ENCODE peak calls at places on chromosomes 3 and 15, in seven cellular contexts. C is non-pigmented ciliary epithelial cell; Z is neural crest cell; Y is activated naive CD4-positive, alpha-beta T cell; M is astrocyte; D is cardiac muscle cell; X is heart left ventricle. B is an unnamed sample.

GRCh38 chr15:68666120-68666811 is 87.5 kb downstream of the CORO2B start:
- DNase-seq in Z (no peak), X (no peak), M (no peak), D (peak; percentile 14), C (no peak), Y (no peak), B (no peak)

GRCh38 chr3:170040283-170040907 is 2.6 kb downstream of the GPR160 start:
- DNase-seq in M (no peak), C (no peak), Z (no peak), D (no peak), Y (no peak), X (no peak), B (peak; percentile 10)

GRCh38 chr3:29695201-29695904 is 414.5 kb downstream of the RBMS3 start:
- DNase-seq in Z (no peak), X (no peak), Y (no peak), D (no peak), M (peak; percentile 73), C (peak; percentile 57), B (no peak)

GRCh38 chr3:194285024-194285858 is 65.9 kb downstream of the CPN2 start:
- DNase-seq in M (peak; percentile 83), Z (no peak), C (no peak), D (no peak), X (no peak), Y (no peak), B (no peak)

GRCh38 chr15:66862878-66863335 is 160.9 kb downstream of the SMAD6 start:
- DNase-seq in M (peak; percentile 67), D (peak; percentile 80), X (peak; percentile 79), Y (peak; percentile 64), Z (peak; percentile 92), C (no peak), B (peak; percentile 50)

GRCh38 chr3:9498781-9499180 is 54.8 kb downstream of the LHFPL4 start:
- DNase-seq in C (no peak), M (no peak), D (no peak), Z (no peak), Y (no peak), X (no peak), B (no peak)

GRCh38 chr3:94020293-94020692 is 8.1 kb downstream of the STX19 start:
- DNase-seq in D (no peak), X (no peak), Y (no peak), M (no peak), C (no peak), Z (no peak), B (no peak)

GRCh38 chr15:70447927-70448698 is 315.2 kb downstream of the UACA start:
- DNase-seq in X (peak; percentile 29), C (no peak), D (peak; percentile 28), Y (peak; percentile 47), M (peak; percentile 8), Z (no peak), B (peak; percentile 9)

GRCh38 chr3:162142511-162142910 is 645.9 kb downstream of the OTOL1 start:
- DNase-seq in D (no peak), Z (no peak), X (no peak), C (peak; percentile 64), Y (no peak), M (peak; percentile 68), B (no peak)

GRCh38 chr3:47612178-47612577 is 33.5 kb upstream of the CSPG5 start:
- DNase-seq in Y (no peak), C (peak; percentile 72), D (no peak), Z (no peak), X (no peak), M (peak; percentile 94), B (no peak)

GRCh38 chr3:164186095-164186494 is 892.2 kb downstream of the SI start:
- DNase-seq in D (no peak), Z (no peak), X (no peak), Y (no peak), M (no peak), C (no peak), B (no peak)

GRCh38 chr15:70071799-70072198 is 25.9 kb downstream of the TLE3 start:
- DNase-seq in Y (no peak), M (no peak), C (no peak), D (no peak), Z (no peak), X (no peak), B (peak; percentile 63)

GRCh38 chr15:40795019-40795418 is 11.9 kb upstream of the ZFYVE19 start:
- DNase-seq in X (no peak), M (no peak), D (no peak), Y (no peak), C (no peak), Z (no peak), B (no peak)

GRCh38 chr15:82108489-82109078 is 62.8 kb upstream of the MEX3B start:
- DNase-seq in D (peak; percentile 61), Y (peak; percentile 65), M (no peak), Z (peak; percentile 41), C (no peak), X (peak; percentile 21), B (no peak)

GRCh38 chr3:194802125-194802433 is 116.4 kb downstream of the FAM43A start:
- DNase-seq in M (no peak), D (no peak), Y (no peak), C (no peak), Z (no peak), X (no peak), B (no peak)

GRCh38 chr3:183265713-183266417 is 12.8 kb downstream of the B3GNT5 start:
- DNase-seq in C (peak; percentile 81), D (no peak), Z (no peak), M (peak; percentile 94), Y (no peak), X (no peak), B (no peak)

GRCh38 chr3:126974756-126975155 is 8.2 kb upstream of the PLXNA1 start:
- DNase-seq in C (no peak), M (no peak), Z (no peak), D (no peak), Y (no peak), X (no peak), B (no peak)

GRCh38 chr3:62911531-62911930 is 36.3 kb upstream of the CADPS start:
- DNase-seq in D (no peak), C (no peak), X (no peak), M (peak; percentile 45), Y (no peak), Z (no peak), B (no peak)

GRCh38 chr3:50196253-50196801 is 4.9 kb downstream of the GNAT1 start:
- DNase-seq in M (no peak), C (no peak), X (no peak), D (no peak), Y (no peak), Z (no peak), B (no peak)

GRCh38 chr15:49900036-49900435 is 219.0 kb downstream of the ATP8B4 start:
- DNase-seq in M (no peak), D (peak; percentile 28), X (no peak), Y (no peak), C (no peak), Z (no peak), B (no peak)

GRCh38 chr3:184347321-184348056 is 10.1 kb downstream of the FAM131A start:
- DNase-seq in X (no peak), Z (no peak), C (no peak), Y (no peak), D (no peak), M (no peak), B (no peak)

GRCh38 chr3:5285439-5285838 is 97.9 kb downstream of the EDEM1 start:
- DNase-seq in Z (no peak), X (no peak), D (no peak), M (no peak), Y (no peak), C (no peak), B (no peak)

GRCh38 chr3:45832691-45833090 is 9.2 kb downstream of the LZTFL1 start:
- DNase-seq in C (no peak), Z (no peak), M (no peak), X (no peak), D (peak; percentile 25), Y (no peak), B (no peak)

GRCh38 chr15:22961661-22962221 is 18.4 kb downstream of the CYFIP1 start:
- DNase-seq in D (no peak), M (peak; percentile 23), Z (no peak), Y (no peak), X (no peak), C (no peak), B (no peak)

GRCh38 chr15:29141206-29141907 is 128.3 kb downstream of the NSMCE3 start:
- DNase-seq in X (no peak), Z (no peak), C (no peak), Y (no peak), D (no peak), M (no peak), B (no peak)

GRCh38 chr15:55991841-55992768 is 1.3 kb downstream of the NEDD4 start:
- DNase-seq in Y (no peak), Z (no peak), M (peak; percentile 6), C (no peak), D (no peak), X (no peak), B (no peak)

GRCh38 chr3:43727930-43728329 is 37.2 kb downstream of the ABHD5 start:
- DNase-seq in M (peak; percentile 29), X (no peak), C (no peak), D (no peak), Y (no peak), Z (no peak), B (no peak)

B was measured in NCI-H2227 treated with DMSO at 0.1 percent for 48 hours.